ENCODE peak calls at places on chromosomes 2 and 18, in five cellular contexts. N, U, M, K and E are unnamed samples.

GRCh38 chr2:3464401-3465005 is 54.8 kb downstream of the ADI1 start:
- DNase-seq in K (no peak), U (no peak), M (no peak), N (no peak), E (no peak)

GRCh38 chr2:189549440-189549832 is 31.1 kb downstream of the SLC40A1 start:
- DNase-seq in N (peak), U (no peak), K (peak), M (no peak), E (no peak)

GRCh38 chr2:150296795-150297546 is 190.5 kb downstream of the RND3 start:
- DNase-seq in U (no peak), M (peak), K (no peak), N (peak), E (no peak)

GRCh38 chr2:236875906-236876505 is 209.7 kb upstream of the COPS8 start:
- DNase-seq in N (peak), M (no peak), K (no peak), U (no peak), E (no peak)

GRCh38 chr18:35267161-35267651 is 22.8 kb downstream of the ZSCAN30 start:
- DNase-seq in U (no peak), K (peak), N (peak), M (no peak), E (no peak)

GRCh38 chr2:145160855-145161254 is 640.9 kb upstream of the ZEB2 start:
- DNase-seq in N (no peak), K (no peak), M (no peak), U (no peak), E (no peak)

GRCh38 chr2:198055726-198056125 is 251.3 kb downstream of the PLCL1 start:
- DNase-seq in U (no peak), M (no peak), N (no peak), K (no peak), E (no peak)

GRCh38 chr18:74152906-74153305 is 4.6 kb downstream of the TIMM21 start:
- DNase-seq in M (no peak), K (no peak), N (no peak), U (no peak), E (no peak)

GRCh38 chr18:8662574-8663255 is 42.6 kb upstream of the MTCL1 start:
- DNase-seq in K (no peak), N (no peak), U (no peak), M (no peak), E (no peak)

GRCh38 chr2:74201196-74201595 is 2.8 kb downstream of the MTHFD2 start:
- DNase-seq in N (no peak), U (no peak), M (no peak), K (no peak), E (no peak)

GRCh38 chr18:54772081-54772480 is 56.2 kb upstream of the RAB27B start:
- DNase-seq in M (no peak), N (no peak), K (no peak), U (no peak), E (no peak)

GRCh38 chr2:162258686-162259085 is 15.4 kb upstream of the FAP start:
- DNase-seq in M (peak), K (no peak), N (no peak), U (no peak), E (no peak)

GRCh38 chr2:109125595-109126500 is 3.2 kb upstream of the SH3RF3 start:
- DNase-seq in U (peak), K (no peak), M (peak), N (peak), E (no peak)

GRCh38 chr2:47798628-47799027 is 15.7 kb downstream of the MSH6 start:
- DNase-seq in U (no peak), K (no peak), N (no peak), M (no peak), E (no peak)

GRCh38 chr18:68791801-68792200 is 6.1 kb upstream of the CCDC102B start:
- DNase-seq in U (no peak), K (no peak), N (peak), M (peak), E (no peak)

GRCh38 chr2:239052720-239053665 is 205.1 kb downstream of the TWIST2 start:
- DNase-seq in N (no peak), U (no peak), K (no peak), M (no peak), E (no peak)

GRCh38 chr2:220894069-220894468 is 678.0 kb downstream of the EPHA4 start:
- DNase-seq in K (no peak), N (peak), M (peak), U (no peak), E (no peak)

GRCh38 chr2:135875491-135876065 is 665 bp downstream of the MCM6 start:
- DNase-seq in U (peak), M (peak), K (peak), N (peak), E (peak)

GRCh38 chr2:43057026-43057741 is 169.2 kb downstream of the ZFP36L2 start:
- DNase-seq in M (no peak), U (no peak), N (no peak), K (peak), E (no peak)

GRCh38 chr2:190791347-190791982 is 89.2 kb upstream of the GLS start:
- DNase-seq in U (no peak), M (peak), K (peak), N (peak), E (peak)

GRCh38 chr2:7288484-7288883 is 371.3 kb downstream of the RNF144A start:
- DNase-seq in K (no peak), M (no peak), N (no peak), U (no peak), E (no peak)

GRCh38 chr2:240595381-240596079 is 9.0 kb downstream of the CAPN10 start:
- DNase-seq in K (no peak), N (peak), U (no peak), M (no peak), E (no peak)

GRCh38 chr2:7210712-7211111 is 293.5 kb downstream of the RNF144A start:
- DNase-seq in M (no peak), K (no peak), U (no peak), N (no peak), E (no peak)

GRCh38 chr2:126448611-126449010 is 207.3 kb upstream of the GYPC start:
- DNase-seq in U (no peak), N (no peak), M (no peak), K (no peak), E (no peak)

GRCh38 chr2:155176345-155176744 is 477.9 kb downstream of the KCNJ3 start:
- DNase-seq in N (no peak), U (no peak), K (no peak), M (no peak), E (no peak)

GRCh38 chr2:19349911-19350677 is 8.3 kb downstream of the OSR1 start:
- DNase-seq in U (no peak), N (peak), M (no peak), K (peak), E (peak)

GRCh38 chr2:20291106-20291564 is 59.5 kb downstream of the PUM2 start:
- DNase-seq in N (peak), U (peak), M (peak), K (no peak), E (peak)

GRCh38 chr2:234320098-234320497 is 176.8 kb downstream of the ARL4C start:
- DNase-seq in K (no peak), M (no peak), U (no peak), N (no peak), E (no peak)

GRCh38 chr2:1856481-1856880 is 112.2 kb upstream of the PXDN start:
- DNase-seq in U (no peak), N (no peak), K (no peak), M (no peak), E (no peak)

GRCh38 chr2:1855150-1855549 is 110.8 kb upstream of the PXDN start:
- DNase-seq in K (no peak), M (no peak), N (no peak), U (no peak), E (no peak)

GRCh38 chr2:1858733-1859132 is 114.4 kb upstream of the PXDN start:
- DNase-seq in K (no peak), N (no peak), U (no peak), M (no peak), E (no peak)

GRCh38 chr2:1856922-1857321 is 112.6 kb upstream of the PXDN start:
- DNase-seq in M (no peak), K (no peak), U (no peak), N (peak), E (no peak)

GRCh38 chr2:1854747-1855146 is 110.4 kb upstream of the PXDN start:
- DNase-seq in M (peak), U (no peak), N (peak), K (no peak), E (no peak)
- TF ChIP-seq CTCF in M (no peak), U (peak), N (peak), K (peak), E (no peak)

GRCh38 chr2:2296400-2296799 is 34.7 kb downstream of the MYT1L start:
- DNase-seq in N (no peak), M (no peak), K (no peak), U (no peak), E (no peak)

GRCh38 chr2:2294183-2294675 is 36.8 kb downstream of the MYT1L start:
- DNase-seq in U (no peak), N (no peak), K (no peak), M (no peak), E (no peak)

GRCh38 chr2:2293527-2294089 is 37.5 kb downstream of the MYT1L start:
- DNase-seq in K (no peak), N (no peak), M (no peak), U (no peak), E (no peak)

GRCh38 chr2:2292381-2292780 is 38.7 kb downstream of the MYT1L start:
- DNase-seq in K (no peak), M (no peak), U (no peak), N (no peak), E (no peak)

GRCh38 chr2:2291500-2292260 is 39.4 kb downstream of the MYT1L start:
- DNase-seq in U (no peak), M (no peak), K (peak), N (no peak), E (no peak)
- TF ChIP-seq CTCF in U (no peak), M (peak), K (peak), N (no peak), E (no peak)

GRCh38 chr2:213284105-213285090 is at the start of gene SPAG16:
- DNase-seq in U (peak), M (peak), N (peak), K (peak), E (peak)
- TF ChIP-seq CTCF in U (no peak), M (no peak), N (no peak), K (no peak), E (no peak)

GRCh38 chr2:159557437-159558034 is 58.8 kb downstream of the BAZ2B start:
- DNase-seq in K (no peak), N (peak), M (no peak), U (no peak), E (peak)
- TF ChIP-seq CTCF in K (peak), N (peak), M (peak), U (peak), E (no peak)

GRCh38 chr2:102975996-102976636 is 214.3 kb downstream of the TMEM182 start:
- DNase-seq in N (peak), M (no peak), U (no peak), K (no peak), E (peak)
- TF ChIP-seq CTCF in N (peak), M (no peak), U (peak), K (peak), E (peak)

GRCh38 chr2:129024796-129025195 is 706.1 kb upstream of the HS6ST1 start:
- DNase-seq in U (no peak), M (no peak), N (no peak), K (no peak), E (no peak)
- TF ChIP-seq CTCF in U (no peak), M (no peak), N (no peak), K (no peak), E (no peak)

GRCh38 chr2:193276069-193276468 is 1081.3 kb upstream of the TMEFF2 start:
- DNase-seq in M (no peak), K (no peak), U (no peak), N (no peak), E (no peak)
- TF ChIP-seq CTCF in M (no peak), K (no peak), U (no peak), N (no peak), E (no peak)

GRCh38 chr18:48954837-48955527 is 4.2 kb upstream of the SMAD7 start:
- DNase-seq in K (no peak), N (no peak), M (no peak), U (no peak), E (no peak)

GRCh38 chr18:48957616-48958015 is 6.9 kb upstream of the SMAD7 start:
- DNase-seq in K (no peak), N (no peak), U (no peak), M (no peak), E (no peak)

GRCh38 chr18:48957136-48957535 is 6.4 kb upstream of the SMAD7 start:
- DNase-seq in K (no peak), M (no peak), U (no peak), N (no peak), E (no peak)

GRCh38 chr18:48956378-48956777 is 5.6 kb upstream of the SMAD7 start:
- DNase-seq in M (peak), N (peak), K (no peak), U (no peak), E (no peak)

DNA sequence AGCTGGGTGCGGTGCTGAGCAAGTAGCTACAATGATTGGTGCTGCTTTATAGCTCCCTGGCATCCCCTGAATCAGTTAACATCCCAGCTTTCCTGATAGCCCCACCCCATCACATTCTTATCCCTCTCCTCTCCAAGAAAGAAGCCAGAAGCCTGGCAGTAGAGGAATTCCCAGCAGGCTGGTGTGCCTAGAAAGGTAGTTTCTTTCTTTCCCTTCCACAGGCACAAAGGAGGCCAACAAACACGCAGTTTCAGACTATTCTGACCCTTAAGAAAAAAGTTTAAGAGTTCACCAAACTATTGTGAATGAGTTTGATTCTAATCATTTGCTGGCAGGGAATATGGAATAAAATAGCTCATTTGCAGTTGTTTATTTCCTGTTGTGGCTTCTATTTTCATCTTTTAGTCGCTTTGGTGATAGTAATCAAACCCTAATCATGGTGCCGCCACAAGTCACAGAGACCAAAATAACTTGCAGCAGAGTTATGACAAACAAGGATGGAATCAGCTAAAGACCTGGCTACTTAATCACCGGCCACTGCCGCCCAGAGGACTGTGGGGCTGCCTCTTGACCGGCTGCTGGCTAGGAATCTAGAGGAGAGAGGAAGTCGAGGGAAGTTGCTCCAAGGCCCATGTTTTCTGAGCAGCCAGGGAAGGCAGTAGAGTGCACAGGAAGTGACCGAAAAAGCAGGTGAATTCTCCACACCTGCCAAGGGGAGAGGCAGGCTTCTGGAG is 4.9 kb upstream of the SMAD7 start:
- DNase-seq in M (peak), K (no peak), U (no peak), N (peak), E (peak)
- TF ChIP-seq CTCF in M (no peak), K (peak), U (peak), N (no peak), E (peak)